ENCODE peak calls at places on chromosomes 5 and 9, in eight cellular contexts. T is GM12878, Q is GM23248, Z is neural progenitor cell, F is astrocyte, R is HepG2, H is SK-N-SH, Y is K562. W is an unnamed sample.

GRCh38 chr9:38058452-38059232 is 10.4 kb downstream of the SHB start:
- DNase-seq in T (no peak), Q (no peak), Z (no peak), F (no peak), R (no peak), H (no peak), Y (no peak), W (no peak)

GRCh38 chr5:116032094-116032517 is at the start of gene ARL14EPL:
- DNase-seq in T (no peak), Q (peak; percentile 89), Z (peak; percentile 18), F (peak; percentile 88), R (peak; percentile 47), H (peak; percentile 3), Y (peak; percentile 42), W (peak; percentile 71)

GRCh38 chr9:129231022-129231739 is 53.1 kb upstream of the IER5L start:
- DNase-seq in T (no peak), Q (no peak), Z (no peak), F (no peak), R (no peak), H (no peak), Y (no peak), W (no peak)

GRCh38 chr5:139445325-139446170 is 6.2 kb upstream of the DNAJC18 start:
- DNase-seq in T (no peak), Q (peak; percentile 80), Z (no peak), F (peak; percentile 85), R (no peak), H (no peak), Y (no peak), W (peak; percentile 80)

GRCh38 chr5:54215233-54215736 is 95.1 kb downstream of the ARL15 start:
- DNase-seq in T (no peak), Q (no peak), Z (peak; percentile 86), F (no peak), R (no peak), H (no peak), Y (no peak), W (no peak)

GRCh38 chr5:139343476-139343875 is 1.8 kb downstream of the PAIP2 start:
- DNase-seq in T (no peak), Q (no peak), Z (no peak), F (no peak), R (no peak), H (no peak), Y (no peak), W (no peak)

GRCh38 chr5:6394429-6395101 is 16.2 kb upstream of the MED10 start:
- DNase-seq in T (no peak), Q (no peak), Z (no peak), F (no peak), R (no peak), H (no peak), Y (no peak), W (no peak)

GRCh38 chr5:158570502-158570901 is 529.2 kb downstream of the EBF1 start:
- DNase-seq in T (no peak), Q (no peak), Z (no peak), F (no peak), R (no peak), H (no peak), Y (no peak), W (no peak)

GRCh38 chr5:178356459-178356872 is 123.9 kb upstream of the PHYKPL start:
- DNase-seq in T (no peak), Q (no peak), Z (peak; percentile 79), F (no peak), R (no peak), H (peak; percentile 58), Y (no peak), W (no peak)

GRCh38 chr9:20981486-20981885 is 50.0 kb downstream of the HACD4 start:
- DNase-seq in T (no peak), Q (peak; percentile 74), Z (no peak), F (peak; percentile 84), R (no peak), H (no peak), Y (no peak), W (no peak)

GRCh38 chr5:142685418-142686209 is at the start of gene FGF1:
- DNase-seq in T (no peak), Q (no peak), Z (no peak), F (peak; percentile 80), R (no peak), H (peak; percentile 76), Y (no peak), W (peak; percentile 80)

GRCh38 chr9:137462396-137463193 is 3.5 kb upstream of the NSMF start:
- DNase-seq in T (no peak), Q (no peak), Z (no peak), F (no peak), R (no peak), H (no peak), Y (no peak), W (no peak)

GRCh38 chr5:155049569-155050383 is 36.2 kb downstream of the KIF4B start:
- DNase-seq in T (no peak), Q (peak; percentile 28), Z (peak; percentile 41), F (no peak), R (peak; percentile 4), H (no peak), Y (peak; percentile 20), W (peak; percentile 9)

GRCh38 chr5:65932676-65933075 is 6.3 kb downstream of the ERBIN start:
- DNase-seq in T (no peak), Q (no peak), Z (no peak), F (no peak), R (no peak), H (no peak), Y (no peak), W (no peak)

GRCh38 chr5:180704362-180704761 is 35.5 kb downstream of the OR2Y1 start:
- DNase-seq in T (no peak), Q (peak; percentile 7), Z (no peak), F (peak; percentile 2), R (peak; percentile 17), H (no peak), Y (peak; percentile 27), W (peak; percentile 31)

GRCh38 chr5:100691545-100691944 is 156.4 kb downstream of the FAM174A start:
- DNase-seq in T (no peak), Q (peak; percentile 62), Z (no peak), F (peak; percentile 71), R (no peak), H (no peak), Y (no peak), W (peak; percentile 59)

GRCh38 chr5:53542917-53543316 is 17.5 kb upstream of the NDUFS4 start:
- DNase-seq in T (no peak), Q (no peak), Z (no peak), F (no peak), R (no peak), H (no peak), Y (no peak), W (no peak)

GRCh38 chr5:138103321-138103637 is 19.4 kb downstream of the WNT8A start:
- DNase-seq in T (no peak), Q (no peak), Z (no peak), F (no peak), R (no peak), H (no peak), Y (no peak), W (no peak)

GRCh38 chr9:35341585-35341984 is 148.3 kb upstream of the RUSC2 start:
- DNase-seq in T (no peak), Q (peak; percentile 89), Z (no peak), F (peak; percentile 72), R (no peak), H (no peak), Y (no peak), W (no peak)

GRCh38 chr5:87121315-87122170 is 146.1 kb upstream of the RASA1 start:
- DNase-seq in T (peak; percentile 75), Q (peak; percentile 95), Z (no peak), F (peak; percentile 92), R (peak; percentile 16), H (no peak), Y (no peak), W (peak; percentile 88)

GRCh38 chr9:16335788-16336580 is 534.5 kb downstream of the BNC2 start:
- DNase-seq in T (no peak), Q (peak; percentile 100), Z (no peak), F (peak; percentile 100), R (no peak), H (peak; percentile 28), Y (no peak), W (peak; percentile 98)

GRCh38 chr5:61624553-61624952 is 292.5 kb downstream of the ZSWIM6 start:
- DNase-seq in T (no peak), Q (no peak), Z (no peak), F (no peak), R (no peak), H (no peak), Y (no peak), W (no peak)

DNA sequence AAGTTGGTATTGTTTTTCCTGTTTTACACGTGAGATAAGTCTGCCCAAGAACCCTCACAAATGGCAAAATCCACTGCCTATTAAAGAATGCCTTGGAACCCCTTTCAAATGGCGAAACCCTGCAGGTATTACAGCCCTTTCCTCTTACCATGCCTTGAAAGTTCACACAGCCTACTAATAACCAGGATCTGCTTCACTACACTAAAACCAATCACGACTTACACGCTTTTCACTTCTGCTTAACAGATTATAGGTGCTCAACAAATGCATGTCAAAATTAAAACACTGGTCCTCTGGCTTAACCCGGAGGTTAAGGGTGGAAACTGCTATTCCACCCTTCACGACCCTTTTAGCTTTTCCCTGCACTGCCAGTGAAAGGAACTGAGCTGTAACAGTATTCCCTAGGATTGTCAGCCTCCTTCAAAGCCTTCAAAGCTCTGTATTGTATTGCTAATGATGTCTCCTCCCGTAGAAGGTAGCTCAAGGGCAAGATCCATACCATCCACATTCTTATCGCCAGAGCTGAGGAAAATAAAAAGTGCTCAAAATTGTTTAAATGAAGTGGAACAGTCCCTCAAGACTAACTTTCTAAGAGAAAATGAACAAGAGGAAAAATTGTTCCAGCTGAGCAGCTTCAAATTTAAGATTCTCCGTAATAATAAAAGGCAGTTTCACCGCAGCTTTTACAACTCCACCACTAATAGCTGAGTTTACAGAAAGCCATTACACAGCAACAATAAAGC is 996 bp downstream of the AUH start:
- DNase-seq in T (peak; percentile 21), Q (peak; percentile 29), Z (peak; percentile 56), F (no peak), R (no peak), H (no peak), Y (no peak), W (peak; percentile 24)
- H3K36me3 ChIP-seq in T (no peaks in the 10 kb centered on the region), Q (no peaks in the 10 kb centered on the region), Z (no peaks in the 10 kb centered on the region), F (no peaks in the 10 kb centered on the region), R (peaks cover 5% of the 10 kb centered on the region), H (no peaks in the 10 kb centered on the region), Y (peaks cover 36% of the 10 kb centered on the region), W (no peaks in the 10 kb centered on the region)

GRCh38 chr5:16975950-16976624 is 40.0 kb upstream of the MYO10 start:
- DNase-seq in T (peak; percentile 23), Q (no peak), Z (no peak), F (peak; percentile 76), R (no peak), H (no peak), Y (no peak), W (no peak)
- H3K4me2 ChIP-seq in T (no peak overlapping the region), Q (no peak overlapping the region), Z (no peak overlapping the region), F (no peak overlapping the region), R (no peak overlapping the region), H (no peak overlapping the region), Y (no peak overlapping the region), W (no peak overlapping the region)

DNA sequence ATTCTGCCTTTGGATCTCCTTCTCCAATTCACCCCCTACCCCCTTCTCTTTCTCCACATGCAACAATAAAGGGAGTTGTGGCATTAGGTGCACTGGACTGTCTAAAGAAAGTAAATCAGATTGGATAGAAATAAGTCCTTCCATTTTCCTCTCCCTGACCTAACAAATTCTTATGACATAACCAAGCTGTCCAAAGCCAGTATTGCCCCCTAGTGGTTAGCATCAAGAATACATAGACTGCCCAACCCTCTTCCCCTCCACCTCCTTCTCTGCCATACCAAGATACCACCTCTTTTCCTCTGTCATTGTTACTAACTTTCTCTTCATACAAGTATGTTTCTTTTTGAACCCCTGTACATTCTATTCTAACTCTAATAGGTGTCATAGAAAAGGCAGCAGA is 45.7 kb downstream of the PPARGC1B start:
- DNase-seq in T (peak; percentile 23), Q (no peak), Z (peak; percentile 41), F (no peak), R (peak; percentile 25), H (no peak), Y (peak; percentile 43), W (peak; percentile 20)
- H3K79me2 ChIP-seq in T (peaks cover 79% of the 10 kb centered on the region), Q (no peaks in the 10 kb centered on the region), Z (no peaks in the 10 kb centered on the region), F (no peaks in the 10 kb centered on the region), R (no peaks in the 10 kb centered on the region), H (no peaks in the 10 kb centered on the region), Y (peaks cover 96% of the 10 kb centered on the region), W (peaks cover 70% of the 10 kb centered on the region)

GRCh38 chr5:95471447-95471846 is 80.3 kb downstream of the FAM81B start:
- DNase-seq in T (no peak), Q (no peak), Z (no peak), F (no peak), R (no peak), H (no peak), Y (no peak), W (no peak)
- H3K36me3 ChIP-seq in T (no peaks in the 10 kb centered on the region), Q (peaks cover 35% of the 10 kb centered on the region), Z (no peaks in the 10 kb centered on the region), F (peaks cover 18% of the 10 kb centered on the region), R (peaks cover 7% of the 10 kb centered on the region), H (peaks cover 38% of the 10 kb centered on the region), Y (peaks cover 34% of the 10 kb centered on the region), W (peaks cover 2% of the 10 kb centered on the region)